ENCODE peak calls at places on chromosome 18, in five cellular contexts. M is HT1080; K is cerebellar cortex; C is pons; V is activated CD4-positive, alpha-beta T cell treated with anti-CD3 and anti-CD28 coated beads, Interleukin-2, amount 50 U/mL, for 48 hours. J is an unnamed sample.

GRCh38 chr18:9839806-9840205 is 46.0 kb upstream of the TXNDC2 start:
- DNase-seq in V (no peak), C (no peak), M (no peak), K (no peak), J (no peak)

GRCh38 chr18:69400253-69400975 is at the start of gene DOK6:
- DNase-seq in V (peak; percentile 20), C (peak; percentile 33), K (peak; percentile 81), M (peak; percentile 68), J (peak; percentile 71)

GRCh38 chr18:50011813-50012445 is 183.0 kb downstream of the MYO5B start:
- DNase-seq in M (peak; percentile 55), C (no peak), V (no peak), K (no peak), J (peak; percentile 87)

GRCh38 chr18:13612111-13612997 is 114.0 kb downstream of the FAM210A start:
- DNase-seq in C (peak; percentile 89), K (no peak), M (no peak), V (peak; percentile 79), J (no peak)

GRCh38 chr18:9824474-9824832 is 61.3 kb upstream of the TXNDC2 start:
- DNase-seq in M (no peak), C (no peak), K (no peak), V (no peak), J (peak; percentile 70)

GRCh38 chr18:27549335-27550039 is 364.4 kb upstream of the CHST9 start:
- DNase-seq in K (no peak), V (no peak), M (no peak), C (no peak), J (no peak)

GRCh38 chr18:55100817-55101457 is 141.7 kb upstream of the CCDC68 start:
- DNase-seq in K (no peak), C (no peak), M (peak; percentile 88), V (no peak), J (peak; percentile 56)

GRCh38 chr18:9918016-9918680 is 4.3 kb downstream of the VAPA start:
- DNase-seq in M (peak; percentile 81), C (no peak), V (no peak), K (no peak), J (peak; percentile 63)

GRCh38 chr18:34709104-34709503 is 994 bp upstream of the DTNA start:
- DNase-seq in M (peak; percentile 60), K (no peak), V (no peak), C (no peak), J (peak; percentile 48)

GRCh38 chr18:13431886-13432285 is 213.3 kb downstream of the LDLRAD4 start:
- DNase-seq in M (no peak), V (no peak), C (no peak), K (no peak), J (no peak)

GRCh38 chr18:62372156-62372555 is 47.0 kb downstream of the TNFRSF11A start:
- DNase-seq in C (no peak), K (no peak), M (no peak), V (no peak), J (no peak)

GRCh38 chr18:23689616-23690504 is 607 bp downstream of the LAMA3 start:
- DNase-seq in K (no peak), V (peak; percentile 26), C (no peak), M (no peak), J (no peak)

GRCh38 chr18:68840554-68841263 is 42.8 kb downstream of the CCDC102B start:
- DNase-seq in K (no peak), M (peak; percentile 88), C (no peak), V (no peak), J (peak; percentile 91)

GRCh38 chr18:3494569-3494968 is 44.6 kb downstream of the TGIF1 start:
- DNase-seq in V (no peak), M (no peak), K (no peak), C (no peak), J (no peak)

GRCh38 chr18:58394607-58395425 is 234.1 kb downstream of the ALPK2 start:
- DNase-seq in M (no peak), V (no peak), C (no peak), K (no peak), J (no peak)

GRCh38 chr18:6482198-6482977 is 67.7 kb upstream of the L3MBTL4 start:
- DNase-seq in C (peak; percentile 25), M (peak; percentile 67), V (no peak), K (no peak), J (peak; percentile 67)

GRCh38 chr18:46213295-46213694 is 109.1 kb downstream of the HAUS1 start:
- DNase-seq in M (no peak), V (no peak), C (no peak), K (no peak), J (no peak)

GRCh38 chr18:71844810-71845209 is 699.3 kb downstream of the CBLN2 start:
- DNase-seq in M (no peak), K (no peak), C (no peak), V (no peak), J (no peak)

GRCh38 chr18:58314284-58314683 is 270.3 kb downstream of the NEDD4L start:
- DNase-seq in M (peak; percentile 96), K (peak; percentile 77), C (peak; percentile 68), V (no peak), J (peak; percentile 86)

GRCh38 chr18:10249270-10249669 is 205.2 kb upstream of the APCDD1 start:
- DNase-seq in K (no peak), V (no peak), M (no peak), C (no peak), J (no peak)

GRCh38 chr18:79515944-79516351 is 120.2 kb downstream of the NFATC1 start:
- DNase-seq in V (no peak), K (no peak), M (no peak), C (no peak), J (no peak)

GRCh38 chr18:22432672-22433137 is 15.0 kb upstream of the CTAGE1 start:
- DNase-seq in M (peak; percentile 91), K (no peak), V (no peak), C (no peak), J (peak; percentile 87)

J was measured in astrocyte of the spinal cord.